ENCODE peak calls at places on chromosomes 7 and 10, in four cellular contexts. J is IMR-90, G is ascending aorta, L is lower lobe of right lung. E is an unnamed sample.

GRCh38 chr7:82230826-82231581 is 212.6 kb downstream of the CACNA2D1 start:
- DNase-seq in J (no peak), G (no peak), L (no peak), E (no peak)

GRCh38 chr7:6375346-6376101 is 72.2 kb downstream of the DAGLB start:
- DNase-seq in J (peak; percentile 49), G (no peak), L (no peak), E (no peak)

GRCh38 chr7:44973610-44974401 is 5.0 kb downstream of the MYO1G start:
- DNase-seq in J (no peak), G (no peak), L (no peak), E (no peak)

GRCh38 chr7:26868841-26869505 is 4.6 kb upstream of the SKAP2 start:
- DNase-seq in J (peak; percentile 31), G (no peak), L (no peak), E (no peak)

GRCh38 chr10:132539894-132540293 is 2.3 kb downstream of the INPP5A start:
- DNase-seq in J (peak; percentile 75), G (no peak), L (no peak), E (peak; percentile 30)

GRCh38 chr7:151817981-151818673 is 58.8 kb downstream of the PRKAG2 start:
- DNase-seq in J (no peak), G (no peak), L (no peak), E (no peak)

GRCh38 chr7:140327261-140327661 is 71.1 kb downstream of the SLC37A3 start:
- DNase-seq in J (no peak), G (no peak), L (no peak), E (no peak)

GRCh38 chr10:36504752-36505151 is 620.6 kb upstream of the ANKRD30A start:
- DNase-seq in J (no peak), G (no peak), L (no peak), E (no peak)

GRCh38 chr7:2123360-2123759 is 109.4 kb downstream of the MAD1L1 start:
- DNase-seq in J (no peak), G (no peak), L (no peak), E (no peak)

GRCh38 chr10:31148955-31149354 is 117.3 kb upstream of the ZNF438 start:
- DNase-seq in J (no peak), G (no peak), L (no peak), E (no peak)

GRCh38 chr7:141640239-141640840 is 61.6 kb downstream of the DENND11 start:
- DNase-seq in J (peak; percentile 6), G (no peak), L (no peak), E (no peak)

GRCh38 chr10:97648557-97649404 is 8.3 kb downstream of the PI4K2A start:
- DNase-seq in J (peak; percentile 96), G (no peak), L (no peak), E (no peak)

GRCh38 chr7:47482013-47482761 is 99.7 kb downstream of the TNS3 start:
- DNase-seq in J (peak; percentile 98), G (peak; percentile 56), L (no peak), E (no peak)

GRCh38 chr7:153043440-153043839 is 283.9 kb downstream of the ACTR3B start:
- DNase-seq in J (no peak), G (no peak), L (no peak), E (no peak)

GRCh38 chr7:157662110-157662791 is 325.4 kb downstream of the DNAJB6 start:
- DNase-seq in J (no peak), G (no peak), L (no peak), E (no peak)

GRCh38 chr10:125038637-125039036 is 96.7 kb downstream of the ZRANB1 start:
- DNase-seq in J (no peak), G (no peak), L (peak; percentile 74), E (no peak)

GRCh38 chr10:111370101-111370500 is 293.3 kb downstream of the ADRA2A start:
- DNase-seq in J (no peak), G (no peak), L (no peak), E (no peak)

GRCh38 chr7:48285365-48285764 is 114.1 kb downstream of the ABCA13 start:
- DNase-seq in J (peak; percentile 83), G (no peak), L (no peak), E (no peak)

GRCh38 chr10:133334495-133335237 is 2.0 kb downstream of the CALY start:
- DNase-seq in J (no peak), G (no peak), L (peak; percentile 51), E (no peak)

GRCh38 chr10:69789164-69789576 is 12.5 kb upstream of the COL13A1 start:
- DNase-seq in J (no peak), G (no peak), L (no peak), E (no peak)

GRCh38 chr7:92177362-92177761 is 1.6 kb downstream of the LRRD1 start:
- DNase-seq in J (peak; percentile 70), G (no peak), L (no peak), E (no peak)

GRCh38 chr7:138549082-138549481 is 89.0 kb downstream of the TRIM24 start:
- DNase-seq in J (no peak), G (no peak), L (no peak), E (no peak)

GRCh38 chr7:114086491-114086905 is 167.7 kb upstream of the PPP1R3A start:
- DNase-seq in J (no peak), G (no peak), L (peak; percentile 51), E (no peak)

GRCh38 chr10:6987536-6987945 is 407.5 kb upstream of the PRKCQ start:
- DNase-seq in J (no peak), G (no peak), L (no peak), E (no peak)

GRCh38 chr10:8036521-8037198 is 17.8 kb upstream of the GATA3 start:
- DNase-seq in J (no peak), G (no peak), L (no peak), E (no peak)

GRCh38 chr10:8033812-8034665 is 20.4 kb upstream of the GATA3 start:
- DNase-seq in J (no peak), G (no peak), L (no peak), E (no peak)

GRCh38 chr10:8037199-8037801 is 17.2 kb upstream of the GATA3 start:
- DNase-seq in J (no peak), G (no peak), L (no peak), E (no peak)

GRCh38 chr10:8035641-8036520 is 18.6 kb upstream of the GATA3 start:
- DNase-seq in J (no peak), G (no peak), L (no peak), E (no peak)

GRCh38 chr10:8034666-8035640 is 19.5 kb upstream of the GATA3 start:
- DNase-seq in J (no peak), G (no peak), L (no peak), E (no peak)
- H3K4me3 ChIP-seq in J (no peak overlapping the region), G (peak overlapping the region; percentile 29), L (peak overlapping the region; percentile 6), E (no peak overlapping the region)

GRCh38 chr7:20299647-20300312 is 30.9 kb upstream of the ITGB8 start:
- DNase-seq in J (peak; percentile 45), G (no peak), L (no peak), E (no peak)
- H3K4me3 ChIP-seq in J (no peak overlapping the region), G (no peak overlapping the region), L (no peak overlapping the region), E (no peak overlapping the region)

GRCh38 chr7:23586159-23586558 is 11.0 kb upstream of the CCDC126 start:
- DNase-seq in J (no peak), G (no peak), L (no peak), E (no peak)
- H3K4me3 ChIP-seq in J (no peak overlapping the region), G (no peak overlapping the region), L (no peak overlapping the region), E (no peak overlapping the region)

DNA sequence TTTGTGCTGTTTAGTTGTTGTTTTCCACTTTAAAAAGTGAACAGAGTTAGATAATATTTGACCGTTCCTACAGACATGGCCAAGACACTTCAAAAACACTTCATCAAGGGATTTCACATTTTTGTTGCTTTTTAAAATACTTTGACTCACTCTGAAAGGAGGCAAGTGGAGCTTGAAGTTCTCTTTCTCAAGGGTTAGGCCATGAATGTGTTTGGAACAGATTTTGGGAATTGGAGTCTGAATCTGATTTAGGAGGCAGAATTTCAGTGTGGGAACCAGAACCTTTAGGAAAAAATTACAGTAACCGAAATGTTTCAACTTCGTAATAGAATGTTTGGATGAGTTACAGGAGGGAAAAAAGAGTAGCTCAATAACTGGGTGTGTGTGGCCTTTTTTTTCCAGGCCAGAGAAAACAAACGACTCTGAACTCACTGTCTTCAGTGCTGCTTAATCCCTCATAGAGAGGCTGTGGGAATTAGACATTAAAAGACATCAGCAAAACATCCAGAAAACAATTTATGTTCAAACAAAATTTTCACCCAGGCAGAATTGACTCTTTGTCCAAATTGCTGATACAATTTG is 321.5 kb downstream of the BICC1 start:
- DNase-seq in J (no peak), G (no peak), L (no peak), E (no peak)
- H3K4me3 ChIP-seq in J (no peak overlapping the region), G (no peak overlapping the region), L (no peak overlapping the region), E (no peak overlapping the region)

DNA sequence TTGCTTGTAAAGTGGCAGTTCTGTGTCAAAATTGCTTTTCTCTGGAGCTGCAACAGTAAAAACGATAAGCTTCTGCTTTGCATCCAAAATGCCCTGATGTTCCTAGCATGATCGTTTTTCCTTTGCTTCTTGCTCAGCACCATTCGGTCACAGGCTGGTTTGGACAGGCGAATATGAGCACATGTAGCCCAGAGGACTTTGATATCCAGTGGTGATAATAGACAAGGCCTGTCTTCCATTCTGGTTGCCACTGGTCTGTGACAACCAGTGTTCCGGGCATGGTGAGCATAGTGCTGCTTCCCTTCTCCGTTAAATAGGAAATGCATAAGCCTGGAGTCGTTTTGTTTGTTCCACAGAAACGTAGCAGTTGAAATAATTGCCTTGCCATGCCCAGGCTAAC is 696.2 kb downstream of the AUTS2 start:
- DNase-seq in J (no peak), G (no peak), L (no peak), E (no peak)
- H3K4me3 ChIP-seq in J (no peak overlapping the region), G (no peak overlapping the region), L (no peak overlapping the region), E (no peak overlapping the region)